ENCODE peak calls at places on chromosome 1, in seven cellular contexts. One of them, this sample, is unnamed.
A peak's percentile ranks its signal among the peaks of the same experiment; 100 is the strongest.

GRCh38 chr1:14090062-14090461 is 390.1 kb downstream of the PRDM2 start:
- DNase-seq in iPS DF 19.7: no peak
- DNase-seq in nephron progenitor cell: no peak
- DNase-seq in MM.1S: no peak
- DNase-seq in foreskin fibroblast: no peak
- DNase-seq in Right ventricle myocardium inferior: no peak
- DNase-seq in endothelial cell: no peak
- DNase-seq in this sample: no peak

GRCh38 chr1:220511785-220512184 is 16.2 kb upstream of the MARK1 start:
- DNase-seq in MM.1S: no peak
- DNase-seq in iPS DF 19.7: no peak
- DNase-seq in Right ventricle myocardium inferior: no peak
- DNase-seq in nephron progenitor cell: peak; percentile 23
- DNase-seq in endothelial cell: peak; percentile 30
- DNase-seq in foreskin fibroblast: no peak
- DNase-seq in this sample: peak; percentile 19

GRCh38 chr1:201838381-201838780 is 9.4 kb downstream of the IPO9 start:
- DNase-seq in Right ventricle myocardium inferior: no peak
- DNase-seq in endothelial cell: no peak
- DNase-seq in foreskin fibroblast: no peak
- DNase-seq in iPS DF 19.7: no peak
- DNase-seq in MM.1S: no peak
- DNase-seq in nephron progenitor cell: no peak
- DNase-seq in this sample: no peak

GRCh38 chr1:51414811-51415210 is 84.4 kb upstream of the TTC39A start:
- DNase-seq in MM.1S: no peak
- DNase-seq in iPS DF 19.7: no peak
- DNase-seq in endothelial cell: no peak
- DNase-seq in Right ventricle myocardium inferior: no peak
- DNase-seq in nephron progenitor cell: no peak
- DNase-seq in foreskin fibroblast: no peak
- DNase-seq in this sample: no peak

GRCh38 chr1:150976879-150977694 is 2.5 kb upstream of the CERS2 start:
- DNase-seq in nephron progenitor cell: no peak
- DNase-seq in Right ventricle myocardium inferior: peak; percentile 93
- DNase-seq in foreskin fibroblast: peak; percentile 83
- DNase-seq in endothelial cell: peak; percentile 51
- DNase-seq in iPS DF 19.7: no peak
- DNase-seq in MM.1S: peak; percentile 86
- DNase-seq in this sample: peak; percentile 17

GRCh38 chr1:155062702-155063411 is 683 bp upstream of the EFNA4 start:
- DNase-seq in Right ventricle myocardium inferior: peak; percentile 78
- DNase-seq in nephron progenitor cell: peak; percentile 92
- DNase-seq in MM.1S: peak; percentile 77
- DNase-seq in iPS DF 19.7: no peak
- DNase-seq in foreskin fibroblast: peak; percentile 81
- DNase-seq in endothelial cell: peak; percentile 85
- DNase-seq in this sample: peak; percentile 91

GRCh38 chr1:109267743-109268300 is 15.1 kb downstream of the PSRC1 start:
- DNase-seq in iPS DF 19.7: no peak
- DNase-seq in endothelial cell: no peak
- DNase-seq in Right ventricle myocardium inferior: peak; percentile 46
- DNase-seq in foreskin fibroblast: no peak
- DNase-seq in nephron progenitor cell: no peak
- DNase-seq in MM.1S: no peak
- DNase-seq in this sample: no peak

GRCh38 chr1:59553381-59553780 is 256.5 kb downstream of the FGGY start:
- DNase-seq in foreskin fibroblast: no peak
- DNase-seq in endothelial cell: no peak
- DNase-seq in MM.1S: no peak
- DNase-seq in iPS DF 19.7: no peak
- DNase-seq in nephron progenitor cell: no peak
- DNase-seq in Right ventricle myocardium inferior: no peak
- DNase-seq in this sample: no peak

This sample was measured in retina.